ENCODE peak calls at places on chromosome 2, in nine cellular contexts. U is PC-9, D is NB4, Q is left ventricle myocardium inferior, R is Calu3, G is endodermal cell, O is nephron progenitor cell, C is AG09309, V is cardiac fibroblast. P is an unnamed sample.
A peak's percentile ranks its signal among the peaks of the same experiment; 100 is the strongest.

GRCh38 chr2:159539701-159540100 is 76.6 kb downstream of the BAZ2B start:
- DNase-seq in U (no peak), D (no peak), Q (no peak), R (no peak), G (no peak), O (no peak), C (no peak), V (no peak), P (no peak)

GRCh38 chr2:224393145-224393544 is 8.8 kb downstream of the FAM124B start:
- DNase-seq in U (no peak), D (no peak), Q (no peak), R (no peak), G (no peak), O (no peak), C (no peak), V (no peak), P (peak; percentile 40)

GRCh38 chr2:31138037-31138962 is at the start of gene GALNT14:
- DNase-seq in U (peak; percentile 49), D (no peak), Q (peak; percentile 44), R (peak; percentile 93), G (peak; percentile 90), O (peak; percentile 79), C (no peak), V (peak; percentile 23), P (peak; percentile 85)

GRCh38 chr2:184041077-184041476 is 557.3 kb upstream of the ZNF804A start:
- DNase-seq in U (no peak), D (no peak), Q (no peak), R (no peak), G (no peak), O (no peak), C (no peak), V (no peak), P (no peak)

GRCh38 chr2:240372051-240372450 is 63.4 kb upstream of the GPC1 start:
- DNase-seq in U (no peak), D (no peak), Q (no peak), R (no peak), G (no peak), O (no peak), C (no peak), V (no peak), P (no peak)

GRCh38 chr2:229562472-229563127 is 151.8 kb downstream of the DNER start:
- DNase-seq in U (no peak), D (no peak), Q (no peak), R (no peak), G (no peak), O (no peak), C (no peak), V (no peak), P (no peak)

GRCh38 chr2:191043438-191043837 is 29.5 kb upstream of the STAT1 start:
- DNase-seq in U (no peak), D (no peak), Q (no peak), R (no peak), G (no peak), O (no peak), C (no peak), V (peak; percentile 45), P (no peak)

GRCh38 chr2:54161660-54162059 is 46.2 kb downstream of the ACYP2 start:
- DNase-seq in U (no peak), D (no peak), Q (no peak), R (no peak), G (no peak), O (no peak), C (no peak), V (peak; percentile 31), P (no peak)

GRCh38 chr2:170770008-170770303 is 222 bp upstream of the ERICH2 start:
- DNase-seq in U (no peak), D (no peak), Q (no peak), R (no peak), G (no peak), O (no peak), C (no peak), V (no peak), P (no peak)

GRCh38 chr2:24930768-24931167 is 10.7 kb upstream of the ADCY3 start:
- DNase-seq in U (no peak), D (peak; percentile 23), Q (no peak), R (no peak), G (peak; percentile 59), O (no peak), C (no peak), V (peak; percentile 28), P (peak; percentile 64)

GRCh38 chr2:88729061-88729745 is 37.7 kb downstream of the RPIA start:
- DNase-seq in U (no peak), D (peak; percentile 97), Q (no peak), R (no peak), G (no peak), O (no peak), C (no peak), V (peak; percentile 43), P (no peak)

GRCh38 chr2:96527052-96527964 is 9.2 kb upstream of the ARID5A start:
- DNase-seq in U (no peak), D (peak; percentile 74), Q (no peak), R (no peak), G (peak; percentile 82), O (peak; percentile 69), C (no peak), V (peak; percentile 29), P (no peak)

GRCh38 chr2:8456149-8457091 is 225.4 kb upstream of the ID2 start:
- DNase-seq in U (no peak), D (no peak), Q (no peak), R (no peak), G (no peak), O (no peak), C (no peak), V (no peak), P (no peak)

GRCh38 chr2:176122266-176122632 is 270 bp upstream of the HOXD9 start:
- DNase-seq in U (no peak), D (no peak), Q (no peak), R (no peak), G (no peak), O (no peak), C (no peak), V (no peak), P (no peak)

GRCh38 chr2:18445412-18446320 is 114.8 kb downstream of the RDH14 start:
- DNase-seq in U (no peak), D (no peak), Q (peak; percentile 28), R (no peak), G (no peak), O (no peak), C (no peak), V (peak; percentile 64), P (no peak)

GRCh38 chr2:100207411-100207885 is 65.1 kb upstream of the AFF3 start:
- DNase-seq in U (no peak), D (peak; percentile 36), Q (no peak), R (no peak), G (no peak), O (no peak), C (no peak), V (no peak), P (no peak)

GRCh38 chr2:52452201-52452600 is 1315.4 kb upstream of the CHAC2 start:
- DNase-seq in U (no peak), D (no peak), Q (no peak), R (no peak), G (no peak), O (no peak), C (no peak), V (no peak), P (no peak)

GRCh38 chr2:138500592-138501426 is 761 bp upstream of the SPOPL start:
- DNase-seq in U (no peak), D (no peak), Q (no peak), R (peak; percentile 26), G (no peak), O (peak; percentile 27), C (no peak), V (no peak), P (no peak)

GRCh38 chr2:229920011-229920781 is 1.6 kb downstream of the TRIP12 start:
- DNase-seq in U (no peak), D (peak; percentile 60), Q (no peak), R (no peak), G (peak; percentile 59), O (peak; percentile 28), C (no peak), V (peak; percentile 32), P (peak; percentile 62)

GRCh38 chr2:437772-438393 is 150.0 kb upstream of the ALKAL2 start:
- DNase-seq in U (peak; percentile 61), D (peak; percentile 73), Q (no peak), R (no peak), G (no peak), O (no peak), C (no peak), V (no peak), P (no peak)

GRCh38 chr2:157393350-157393749 is 50.5 kb downstream of the CYTIP start:
- DNase-seq in U (no peak), D (no peak), Q (no peak), R (no peak), G (no peak), O (no peak), C (no peak), V (no peak), P (no peak)
- TF ChIP-seq CTCF in U (no peak), D (no peak), Q (no peak), R (no peak), G (no peak), O (no peak), C (no peak), V (no peak), P (no peak)

GRCh38 chr2:63018439-63018838 is 32.2 kb upstream of the OTX1 start:
- DNase-seq in U (no peak), D (no peak), Q (no peak), R (no peak), G (no peak), O (no peak), C (no peak), V (no peak), P (no peak)

GRCh38 chr2:63029058-63029457 is 21.6 kb upstream of the OTX1 start:
- DNase-seq in U (no peak), D (no peak), Q (no peak), R (no peak), G (no peak), O (no peak), C (no peak), V (peak; percentile 58), P (no peak)

GRCh38 chr2:63027220-63027619 is 23.4 kb upstream of the OTX1 start:
- DNase-seq in U (no peak), D (no peak), Q (no peak), R (no peak), G (no peak), O (no peak), C (no peak), V (no peak), P (no peak)

GRCh38 chr2:63023444-63023843 is 27.2 kb upstream of the OTX1 start:
- DNase-seq in U (no peak), D (peak; percentile 63), Q (no peak), R (peak; percentile 39), G (peak; percentile 76), O (no peak), C (no peak), V (peak; percentile 69), P (no peak)
- TF ChIP-seq CTCF in U (peak; percentile 54), D (peak; percentile 17), Q (peak; percentile 44), R (peak; percentile 31), G (peak; percentile 80), O (no peak), C (peak; percentile 32), V (peak; percentile 39), P (peak; percentile 52)

GRCh38 chr2:226756131-226756530 is 43.5 kb downstream of the IRS1 start:
- DNase-seq in U (peak; percentile 22), D (no peak), Q (no peak), R (peak; percentile 16), G (no peak), O (no peak), C (no peak), V (peak; percentile 90), P (no peak)
- TF ChIP-seq CTCF in U (no peak), D (no peak), Q (no peak), R (no peak), G (no peak), O (no peak), C (no peak), V (no peak), P (no peak)

GRCh38 chr2:72136933-72137497 is 10.6 kb downstream of the CYP26B1 start:
- DNase-seq in U (no peak), D (no peak), Q (no peak), R (no peak), G (no peak), O (no peak), C (no peak), V (no peak), P (no peak)
- TF ChIP-seq CTCF in U (no peak), D (no peak), Q (no peak), R (no peak), G (no peak), O (no peak), C (no peak), V (no peak), P (no peak)